ENCODE peak calls at places on chromosomes 2 and 18, in nine cellular contexts. One of them, this sample, is unnamed.

GRCh38 chr18:79439201-79440023 is 43.7 kb downstream of the NFATC1 start:
- DNase-seq in LNCaP clone FGC: peak; percentile 62
- DNase-seq in lower leg skin: no peak
- DNase-seq in Caco-2: no peak
- DNase-seq in GM06990: no peak
- DNase-seq in AG10803: peak; percentile 75
- DNase-seq in NT2/D1: no peak
- DNase-seq in HepG2: no peak
- DNase-seq in mammary epithelial cell: no peak
- DNase-seq in this sample: peak; percentile 18

GRCh38 chr2:20190862-20191713 is 33.8 kb downstream of the SDC1 start:
- DNase-seq in NT2/D1: peak; percentile 46
- DNase-seq in HepG2: peak; percentile 61
- DNase-seq in LNCaP clone FGC: no peak
- DNase-seq in AG10803: peak; percentile 24
- DNase-seq in mammary epithelial cell: no peak
- DNase-seq in lower leg skin: no peak
- DNase-seq in GM06990: no peak
- DNase-seq in Caco-2: peak; percentile 75
- DNase-seq in this sample: peak; percentile 7

GRCh38 chr18:13696961-13697360 is 29.4 kb downstream of the FAM210A start:
- DNase-seq in lower leg skin: no peak
- DNase-seq in Caco-2: no peak
- DNase-seq in NT2/D1: no peak
- DNase-seq in AG10803: peak; percentile 19
- DNase-seq in GM06990: no peak
- DNase-seq in HepG2: no peak
- DNase-seq in mammary epithelial cell: peak; percentile 43
- DNase-seq in LNCaP clone FGC: no peak
- DNase-seq in this sample: no peak

GRCh38 chr2:205947621-205948495 is 138.1 kb downstream of the INO80D start:
- DNase-seq in AG10803: peak; percentile 78
- DNase-seq in lower leg skin: peak; percentile 58
- DNase-seq in Caco-2: peak; percentile 79
- DNase-seq in GM06990: no peak
- DNase-seq in mammary epithelial cell: peak; percentile 35
- DNase-seq in LNCaP clone FGC: no peak
- DNase-seq in NT2/D1: peak; percentile 67
- DNase-seq in HepG2: peak; percentile 68
- DNase-seq in this sample: peak; percentile 49

GRCh38 chr2:126894585-126895182 is 4.0 kb upstream of the TEX51 start:
- DNase-seq in mammary epithelial cell: no peak
- DNase-seq in lower leg skin: no peak
- DNase-seq in NT2/D1: no peak
- DNase-seq in GM06990: no peak
- DNase-seq in AG10803: no peak
- DNase-seq in LNCaP clone FGC: no peak
- DNase-seq in Caco-2: no peak
- DNase-seq in HepG2: no peak
- DNase-seq in this sample: no peak

GRCh38 chr2:176507736-176508135 is 238.5 kb downstream of the MTX2 start:
- DNase-seq in HepG2: no peak
- DNase-seq in AG10803: peak; percentile 76
- DNase-seq in LNCaP clone FGC: no peak
- DNase-seq in Caco-2: no peak
- DNase-seq in mammary epithelial cell: no peak
- DNase-seq in GM06990: no peak
- DNase-seq in NT2/D1: no peak
- DNase-seq in lower leg skin: no peak
- DNase-seq in this sample: no peak

GRCh38 chr2:127066942-127067341 is 40.0 kb downstream of the BIN1 start:
- DNase-seq in Caco-2: no peak
- DNase-seq in AG10803: peak; percentile 84
- DNase-seq in HepG2: no peak
- DNase-seq in LNCaP clone FGC: no peak
- DNase-seq in lower leg skin: peak; percentile 80
- DNase-seq in mammary epithelial cell: no peak
- DNase-seq in NT2/D1: no peak
- DNase-seq in GM06990: no peak
- DNase-seq in this sample: no peak

GRCh38 chr2:12045864-12046291 is 299.4 kb downstream of the LPIN1 start:
- DNase-seq in Caco-2: no peak
- DNase-seq in NT2/D1: no peak
- DNase-seq in HepG2: no peak
- DNase-seq in mammary epithelial cell: no peak
- DNase-seq in lower leg skin: no peak
- DNase-seq in AG10803: no peak
- DNase-seq in GM06990: peak; percentile 60
- DNase-seq in LNCaP clone FGC: no peak
- DNase-seq in this sample: no peak

GRCh38 chr18:37355772-37356171 is 209.8 kb downstream of the CELF4 start:
- DNase-seq in Caco-2: no peak
- DNase-seq in LNCaP clone FGC: no peak
- DNase-seq in AG10803: no peak
- DNase-seq in mammary epithelial cell: no peak
- DNase-seq in GM06990: no peak
- DNase-seq in HepG2: no peak
- DNase-seq in NT2/D1: no peak
- DNase-seq in lower leg skin: no peak
- DNase-seq in this sample: no peak

GRCh38 chr2:124325667-124326425 is 300.8 kb downstream of the CNTNAP5 start:
- DNase-seq in LNCaP clone FGC: no peak
- DNase-seq in HepG2: peak; percentile 9
- DNase-seq in GM06990: no peak
- DNase-seq in NT2/D1: no peak
- DNase-seq in mammary epithelial cell: no peak
- DNase-seq in AG10803: no peak
- DNase-seq in lower leg skin: no peak
- DNase-seq in Caco-2: peak; percentile 12
- DNase-seq in this sample: peak; percentile 21

GRCh38 chr2:120310136-120310535 is 35.8 kb upstream of the INHBB start:
- DNase-seq in NT2/D1: no peak
- DNase-seq in LNCaP clone FGC: no peak
- DNase-seq in mammary epithelial cell: no peak
- DNase-seq in GM06990: peak; percentile 45
- DNase-seq in lower leg skin: no peak
- DNase-seq in AG10803: no peak
- DNase-seq in HepG2: no peak
- DNase-seq in Caco-2: no peak
- DNase-seq in this sample: no peak

GRCh38 chr2:25238920-25239319 is 70.5 kb upstream of the POMC start:
- DNase-seq in mammary epithelial cell: no peak
- DNase-seq in LNCaP clone FGC: no peak
- DNase-seq in Caco-2: no peak
- DNase-seq in lower leg skin: no peak
- DNase-seq in GM06990: no peak
- DNase-seq in AG10803: no peak
- DNase-seq in NT2/D1: no peak
- DNase-seq in HepG2: no peak
- DNase-seq in this sample: no peak

GRCh38 chr2:9307505-9307904 is 100.9 kb downstream of the ASAP2 start:
- DNase-seq in GM06990: no peak
- DNase-seq in LNCaP clone FGC: no peak
- DNase-seq in mammary epithelial cell: no peak
- DNase-seq in AG10803: no peak
- DNase-seq in Caco-2: no peak
- DNase-seq in lower leg skin: no peak
- DNase-seq in HepG2: no peak
- DNase-seq in NT2/D1: no peak
- DNase-seq in this sample: no peak

GRCh38 chr18:69845588-69846506 is 101.8 kb downstream of the CD226 start:
- DNase-seq in GM06990: no peak
- DNase-seq in HepG2: no peak
- DNase-seq in mammary epithelial cell: no peak
- DNase-seq in lower leg skin: no peak
- DNase-seq in AG10803: peak; percentile 6
- DNase-seq in Caco-2: no peak
- DNase-seq in NT2/D1: no peak
- DNase-seq in LNCaP clone FGC: no peak
- DNase-seq in this sample: peak; percentile 37

GRCh38 chr2:238370482-238371372 is 50.4 kb downstream of the TRAF3IP1 start:
- DNase-seq in AG10803: peak; percentile 69
- DNase-seq in GM06990: no peak
- DNase-seq in lower leg skin: peak; percentile 51
- DNase-seq in mammary epithelial cell: peak; percentile 51
- DNase-seq in HepG2: peak; percentile 76
- DNase-seq in NT2/D1: peak; percentile 25
- DNase-seq in LNCaP clone FGC: no peak
- DNase-seq in Caco-2: peak; percentile 66
- DNase-seq in this sample: peak; percentile 34

GRCh38 chr2:40279001-40279400 is 172.9 kb downstream of the SLC8A1 start:
- DNase-seq in HepG2: no peak
- DNase-seq in Caco-2: no peak
- DNase-seq in mammary epithelial cell: no peak
- DNase-seq in lower leg skin: no peak
- DNase-seq in GM06990: no peak
- DNase-seq in LNCaP clone FGC: no peak
- DNase-seq in AG10803: peak; percentile 44
- DNase-seq in NT2/D1: no peak
- DNase-seq in this sample: no peak
- H3K4me3 ChIP-seq in HepG2: no peak overlapping the region
- H3K4me3 ChIP-seq in Caco-2: no peak overlapping the region
- H3K4me3 ChIP-seq in mammary epithelial cell: no peak overlapping the region
- H3K4me3 ChIP-seq in lower leg skin: no peak overlapping the region
- H3K4me3 ChIP-seq in GM06990: no peak overlapping the region
- H3K4me3 ChIP-seq in LNCaP clone FGC: no peak overlapping the region
- H3K4me3 ChIP-seq in AG10803: peak overlapping the region; percentile 36
- H3K4me3 ChIP-seq in NT2/D1: no peak overlapping the region
- H3K4me3 ChIP-seq in this sample: no peak overlapping the region

GRCh38 chr2:130337735-130338325 is 4.9 kb upstream of the IMP4 start:
- DNase-seq in GM06990: no peak
- DNase-seq in HepG2: no peak
- DNase-seq in AG10803: peak; percentile 32
- DNase-seq in NT2/D1: no peak
- DNase-seq in lower leg skin: peak; percentile 12
- DNase-seq in LNCaP clone FGC: no peak
- DNase-seq in Caco-2: no peak
- DNase-seq in mammary epithelial cell: peak; percentile 38
- DNase-seq in this sample: no peak
- H3K4me3 ChIP-seq in GM06990: no peak overlapping the region
- H3K4me3 ChIP-seq in HepG2: peak overlapping the region; percentile 52
- H3K4me3 ChIP-seq in AG10803: no peak overlapping the region
- H3K4me3 ChIP-seq in NT2/D1: peak overlapping the region; percentile 56
- H3K4me3 ChIP-seq in lower leg skin: no peak overlapping the region
- H3K4me3 ChIP-seq in LNCaP clone FGC: peak overlapping the region; percentile 58
- H3K4me3 ChIP-seq in Caco-2: peak overlapping the region; percentile 32
- H3K4me3 ChIP-seq in mammary epithelial cell: no peak overlapping the region
- H3K4me3 ChIP-seq in this sample: no peak overlapping the region

GRCh38 chr18:46179306-46179705 is 75.1 kb downstream of the HAUS1 start:
- DNase-seq in HepG2: no peak
- DNase-seq in lower leg skin: no peak
- DNase-seq in Caco-2: no peak
- DNase-seq in GM06990: no peak
- DNase-seq in AG10803: no peak
- DNase-seq in mammary epithelial cell: no peak
- DNase-seq in NT2/D1: no peak
- DNase-seq in LNCaP clone FGC: no peak
- DNase-seq in this sample: no peak

GRCh38 chr18:46184296-46185080 is 80.3 kb downstream of the HAUS1 start:
- DNase-seq in mammary epithelial cell: no peak
- DNase-seq in GM06990: no peak
- DNase-seq in NT2/D1: no peak
- DNase-seq in Caco-2: no peak
- DNase-seq in HepG2: no peak
- DNase-seq in AG10803: no peak
- DNase-seq in lower leg skin: no peak
- DNase-seq in LNCaP clone FGC: no peak
- DNase-seq in this sample: no peak

DNA sequence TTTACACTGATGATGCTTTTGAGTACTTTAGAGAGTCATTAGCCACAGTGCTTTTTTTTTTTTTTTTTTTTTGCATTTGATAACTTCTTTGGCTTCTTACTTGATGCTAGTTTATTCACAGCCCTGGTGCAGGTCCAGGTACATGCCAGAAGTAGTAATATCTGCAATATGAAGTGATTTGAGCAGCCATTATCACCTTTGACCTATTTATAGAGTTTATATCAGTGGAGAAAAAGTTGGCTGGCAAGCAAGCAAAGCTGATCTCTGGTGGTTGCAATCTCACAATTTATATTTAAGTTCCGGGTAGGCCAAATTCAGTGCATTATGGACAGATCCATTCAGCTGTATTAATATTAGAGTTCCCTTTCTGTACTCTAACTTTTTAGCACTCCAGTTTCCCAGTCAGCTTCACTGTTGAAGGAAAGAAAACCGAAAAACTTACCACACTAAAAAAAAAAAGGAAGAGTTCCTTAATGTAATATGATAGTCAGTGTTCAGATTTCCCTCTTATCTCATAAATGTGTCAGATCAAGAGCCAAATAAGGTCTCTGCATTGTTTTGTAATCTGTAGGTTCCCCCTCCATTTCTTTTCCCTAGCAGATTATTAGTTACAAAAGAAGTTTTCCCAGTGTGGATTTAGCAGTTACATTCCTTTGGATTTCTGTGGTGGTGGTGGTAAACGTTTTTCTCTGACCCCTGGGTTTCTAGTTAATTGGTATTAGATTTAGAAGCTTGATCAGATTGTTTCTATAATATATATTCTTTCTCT is 78.6 kb downstream of the HAUS1 start:
- DNase-seq in HepG2: no peak
- DNase-seq in mammary epithelial cell: no peak
- DNase-seq in NT2/D1: no peak
- DNase-seq in AG10803: no peak
- DNase-seq in LNCaP clone FGC: no peak
- DNase-seq in lower leg skin: no peak
- DNase-seq in GM06990: no peak
- DNase-seq in Caco-2: no peak
- DNase-seq in this sample: no peak
- H3K4me3 ChIP-seq in HepG2: no peak overlapping the region
- H3K4me3 ChIP-seq in mammary epithelial cell: no peak overlapping the region
- H3K4me3 ChIP-seq in NT2/D1: no peak overlapping the region
- H3K4me3 ChIP-seq in AG10803: no peak overlapping the region
- H3K4me3 ChIP-seq in LNCaP clone FGC: no peak overlapping the region
- H3K4me3 ChIP-seq in lower leg skin: no peak overlapping the region
- H3K4me3 ChIP-seq in GM06990: no peak overlapping the region
- H3K4me3 ChIP-seq in Caco-2: no peak overlapping the region
- H3K4me3 ChIP-seq in this sample: no peak overlapping the region

DNA sequence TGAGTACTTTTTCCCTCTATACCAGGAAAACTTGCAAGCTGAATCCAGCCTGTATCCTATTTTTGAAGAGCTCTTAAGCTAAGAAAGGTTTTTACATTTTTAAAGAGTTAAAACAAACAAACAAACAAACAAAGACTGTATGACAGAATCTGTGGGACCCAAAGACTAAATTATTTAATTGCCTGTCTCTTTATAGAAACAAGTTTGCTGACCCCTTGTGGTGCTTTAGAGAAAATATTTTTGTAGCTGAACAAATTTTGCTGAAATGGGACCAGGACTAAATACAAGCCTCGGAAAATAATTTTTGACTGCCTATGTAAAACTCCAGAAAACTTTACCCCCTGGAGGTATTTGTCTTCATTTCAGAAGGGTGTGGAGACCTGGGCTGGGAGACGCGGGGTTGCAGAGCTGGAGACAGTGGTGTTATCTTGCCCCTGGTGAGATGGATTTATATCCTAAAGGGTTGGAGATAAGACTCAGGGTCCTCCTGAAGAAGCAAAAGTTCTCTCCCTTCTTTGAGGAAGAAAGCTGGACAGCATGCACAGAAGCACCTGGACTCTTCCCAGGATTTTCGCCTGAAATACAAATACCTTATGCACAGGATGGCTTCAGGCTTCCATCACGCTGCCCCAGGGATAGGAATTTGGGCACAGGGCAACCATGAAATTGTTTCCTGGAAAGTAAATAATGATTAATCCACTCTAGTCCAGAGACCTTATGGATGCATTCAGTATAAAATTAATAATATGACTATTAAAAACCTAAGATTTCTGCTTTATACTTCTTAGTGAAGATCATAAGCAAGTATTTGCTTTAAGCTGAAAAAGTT is 54.3 kb downstream of the TMX3 start:
- DNase-seq in AG10803: peak; percentile 69
- DNase-seq in NT2/D1: peak; percentile 8
- DNase-seq in mammary epithelial cell: peak; percentile 27
- DNase-seq in Caco-2: no peak
- DNase-seq in lower leg skin: no peak
- DNase-seq in GM06990: no peak
- DNase-seq in HepG2: peak; percentile 33
- DNase-seq in LNCaP clone FGC: peak; percentile 39
- DNase-seq in this sample: peak; percentile 27
- H3K4me3 ChIP-seq in AG10803: no peak overlapping the region
- H3K4me3 ChIP-seq in NT2/D1: no peak overlapping the region
- H3K4me3 ChIP-seq in mammary epithelial cell: no peak overlapping the region
- H3K4me3 ChIP-seq in Caco-2: no peak overlapping the region
- H3K4me3 ChIP-seq in lower leg skin: no peak overlapping the region
- H3K4me3 ChIP-seq in GM06990: no peak overlapping the region
- H3K4me3 ChIP-seq in HepG2: no peak overlapping the region
- H3K4me3 ChIP-seq in LNCaP clone FGC: no peak overlapping the region
- H3K4me3 ChIP-seq in this sample: no peak overlapping the region